ENCODE peak calls at places on chromosomes 11 and 22, in six cellular contexts. Y, L, B, X, V and D are unnamed samples.

GRCh38 chr11:1348748-1349073 is 39.3 kb upstream of the TOLLIP start:
- DNase-seq in B (no peak), V (no peak), Y (no peak), X (no peak), L (no peak), D (no peak)

GRCh38 chr11:126483796-126484195 is 128.3 kb downstream of the ST3GAL4 start:
- DNase-seq in L (peak), V (no peak), B (no peak), X (no peak), Y (no peak), D (no peak)

GRCh38 chr22:45448431-45448830 is 34.9 kb downstream of the RIBC2 start:
- DNase-seq in X (no peak), Y (no peak), B (peak), L (no peak), V (no peak), D (peak)

GRCh38 chr11:1826552-1827094 is 8.2 kb upstream of the SYT8 start:
- DNase-seq in V (no peak), L (no peak), X (peak), B (no peak), Y (no peak), D (peak)

GRCh38 chr22:30538280-30538679 is 8.3 kb downstream of the SEC14L6 start:
- DNase-seq in Y (no peak), V (no peak), B (no peak), L (no peak), X (peak), D (no peak)

GRCh38 chr22:36764060-36764459 is 11.9 kb downstream of the IFT27 start:
- DNase-seq in Y (no peak), V (no peak), L (no peak), X (no peak), B (no peak), D (no peak)

GRCh38 chr11:7020183-7020917 is at the start of the genes NLRP14 and ZNF214:
- DNase-seq in Y (peak), L (peak), V (peak), X (peak), B (peak), D (peak)

GRCh38 chr11:72217856-72218745 is 1.5 kb downstream of the FOLR2 start:
- DNase-seq in L (no peak), B (no peak), X (no peak), V (no peak), Y (no peak), D (no peak)

GRCh38 chr11:120660024-120660565 is 148.5 kb downstream of the GRIK4 start:
- DNase-seq in Y (no peak), L (peak), X (peak), B (no peak), V (no peak), D (no peak)

GRCh38 chr11:123841189-123841588 is 35.0 kb upstream of the OR6M1 start:
- DNase-seq in X (no peak), L (no peak), B (no peak), Y (no peak), V (no peak), D (no peak)

GRCh38 chr11:95187730-95188129 is 43.3 kb downstream of the SESN3 start:
- DNase-seq in V (no peak), B (no peak), Y (no peak), X (no peak), L (no peak), D (no peak)

GRCh38 chr11:123434262-123434661 is 4.2 kb downstream of the GRAMD1B start:
- DNase-seq in Y (no peak), L (peak), B (no peak), V (no peak), X (peak), D (no peak)

GRCh38 chr11:45736424-45736823 is 68.5 kb upstream of the SLC35C1 start:
- DNase-seq in Y (no peak), L (no peak), V (no peak), B (no peak), X (peak), D (no peak)

GRCh38 chr11:34356576-34356917 is 1.3 kb downstream of the ABTB2 start:
- DNase-seq in V (no peak), X (peak), L (peak), Y (peak), B (peak), D (no peak)

GRCh38 chr22:20058989-20059770 is 20.9 kb upstream of the DGCR8 start:
- DNase-seq in L (no peak), B (no peak), X (no peak), V (no peak), Y (no peak), D (no peak)

GRCh38 chr11:23406131-23406819 is 546.0 kb upstream of the CCDC179 start:
- DNase-seq in V (no peak), X (no peak), L (no peak), Y (no peak), B (no peak), D (no peak)

GRCh38 chr11:76524919-76525318 is 80.1 kb downstream of the EMSY start:
- DNase-seq in V (no peak), L (no peak), B (peak), X (peak), Y (no peak), D (peak)

GRCh38 chr11:7671807-7672206 is 1.5 kb downstream of the CYB5R2 start:
- DNase-seq in X (no peak), B (no peak), V (no peak), Y (no peak), L (no peak), D (no peak)

GRCh38 chr11:287821-288327 is 1.1 kb upstream of the PGGHG start:
- DNase-seq in X (no peak), L (peak), Y (no peak), V (no peak), B (peak), D (no peak)

GRCh38 chr11:19614370-19614936 is 98.2 kb upstream of the NAV2 start:
- DNase-seq in X (no peak), L (no peak), Y (no peak), V (no peak), B (no peak), D (no peak)

GRCh38 chr11:58524232-58525036 is 16.5 kb upstream of the OR5B21 start:
- DNase-seq in L (peak), X (peak), Y (peak), B (peak), V (peak), D (peak)

GRCh38 chr11:108496643-108497256 is 1.4 kb downstream of the POGLUT3 start:
- DNase-seq in Y (no peak), B (no peak), V (no peak), X (peak), L (no peak), D (no peak)

GRCh38 chr11:103920933-103921332 is 115.5 kb upstream of the DDI1 start:
- DNase-seq in B (no peak), V (no peak), L (no peak), Y (no peak), X (no peak), D (no peak)

GRCh38 chr22:38793721-38794466 is at the start of gene DNAL4:
- DNase-seq in V (peak), Y (peak), L (peak), X (peak), B (peak), D (peak)
- H3K27ac ChIP-seq in V (peak), Y (peak), L (no peak), X (peak), B (peak), D (peak)

GRCh38 chr11:112291191-112291590 is 30.5 kb upstream of the PLET1 start:
- DNase-seq in L (no peak), V (no peak), Y (no peak), B (no peak), X (no peak), D (no peak)
- H3K27ac ChIP-seq in L (no peak), V (no peak), Y (no peak), B (no peak), X (no peak), D (no peak)

GRCh38 chr11:130606181-130606580 is 157.7 kb downstream of the ADAMTS15 start:
- DNase-seq in L (no peak), V (no peak), X (no peak), Y (no peak), B (no peak), D (no peak)

GRCh38 chr11:130611791-130612251 is 163.4 kb downstream of the ADAMTS15 start:
- DNase-seq in V (no peak), Y (no peak), B (no peak), X (peak), L (no peak), D (no peak)

GRCh38 chr11:130609121-130610035 is 160.9 kb downstream of the ADAMTS15 start:
- DNase-seq in B (peak), V (no peak), X (no peak), Y (peak), L (no peak), D (peak)

GRCh38 chr11:130606781-130607511 is 158.5 kb downstream of the ADAMTS15 start:
- DNase-seq in Y (no peak), B (peak), X (peak), L (no peak), V (no peak), D (peak)

GRCh38 chr11:130608267-130608666 is 159.8 kb downstream of the ADAMTS15 start:
- DNase-seq in B (no peak), V (no peak), Y (no peak), X (no peak), L (no peak), D (no peak)
- H3K27ac ChIP-seq in B (peak), V (no peak), Y (no peak), X (no peak), L (no peak), D (peak)

GRCh38 chr11:68974421-68975194 is 6.2 kb downstream of the MRGPRD start:
- DNase-seq in V (no peak), X (peak), B (no peak), Y (no peak), L (no peak), D (no peak)

GRCh38 chr11:68970921-68971636 is 9.7 kb downstream of the MRGPRD start:
- DNase-seq in L (no peak), B (peak), Y (no peak), X (no peak), V (no peak), D (no peak)

GRCh38 chr11:68976563-68976962 is 4.2 kb downstream of the MRGPRD start:
- DNase-seq in V (no peak), L (no peak), Y (no peak), X (peak), B (no peak), D (no peak)

GRCh38 chr11:68976095-68976494 is 4.7 kb downstream of the MRGPRD start:
- DNase-seq in L (no peak), Y (no peak), X (no peak), V (no peak), B (no peak), D (no peak)

GRCh38 chr11:68973219-68973618 is 7.6 kb downstream of the MRGPRD start:
- DNase-seq in L (no peak), Y (no peak), B (no peak), X (no peak), V (no peak), D (no peak)
- H3K27ac ChIP-seq in L (no peak), Y (no peak), B (no peak), X (no peak), V (no peak), D (no peak)